ENCODE peak calls at places on chromosomes 7 and 10, in nine cellular contexts. P, R, H, I, X, Q, F, V and W are unnamed samples.

GRCh38 chr7:55063633-55064032 is 44.8 kb downstream of the EGFR start:
- DNase-seq in P (no peak), H (no peak), Q (peak; percentile 83), F (no peak), R (no peak), I (no peak), X (no peak), V (no peak), W (no peak)

GRCh38 chr7:41809487-41810257 is 106.8 kb upstream of the INHBA start:
- DNase-seq in I (no peak), F (no peak), H (no peak), X (no peak), V (no peak), P (no peak), Q (peak; percentile 34), R (no peak), W (no peak)

GRCh38 chr7:101537935-101538595 is 91.0 kb downstream of the MYL10 start:
- DNase-seq in V (peak; percentile 65), R (peak; percentile 78), X (no peak), I (no peak), H (no peak), P (no peak), F (no peak), Q (no peak), W (no peak)

GRCh38 chr7:29457565-29457971 is 106.1 kb upstream of the PRR15 start:
- DNase-seq in R (no peak), P (no peak), Q (peak; percentile 65), F (no peak), V (no peak), H (no peak), I (no peak), X (no peak), W (no peak)

GRCh38 chr7:90625562-90625961 is 29.4 kb downstream of the CDK14 start:
- DNase-seq in I (peak; percentile 61), X (no peak), R (peak; percentile 15), P (peak; percentile 51), Q (peak; percentile 30), V (peak; percentile 72), H (peak; percentile 81), F (no peak), W (no peak)

GRCh38 chr7:37982423-37982822 is 62.0 kb downstream of the EPDR1 start:
- DNase-seq in R (no peak), P (no peak), I (peak; percentile 12), X (no peak), F (no peak), Q (no peak), H (no peak), V (no peak), W (no peak)

GRCh38 chr10:120776442-120776841 is 74.7 kb upstream of the WDR11 start:
- DNase-seq in I (no peak), P (no peak), H (no peak), F (no peak), R (no peak), X (no peak), V (no peak), Q (no peak), W (no peak)

GRCh38 chr7:42359946-42360345 is 122.9 kb upstream of the GLI3 start:
- DNase-seq in F (no peak), V (no peak), P (no peak), I (no peak), X (no peak), Q (peak; percentile 16), R (no peak), H (no peak), W (no peak)

GRCh38 chr7:34087892-34088891 is 182.9 kb downstream of the BMPER start:
- DNase-seq in R (peak; percentile 53), H (peak; percentile 69), X (no peak), Q (peak; percentile 61), I (no peak), P (no peak), V (peak; percentile 91), F (peak; percentile 45), W (peak; percentile 52)

GRCh38 chr7:20030915-20031362 is 186.2 kb downstream of the MACC1 start:
- DNase-seq in Q (peak; percentile 56), P (no peak), X (no peak), V (no peak), F (peak; percentile 2), R (no peak), H (no peak), I (no peak), W (no peak)

GRCh38 chr7:100897111-100897608 is 1.5 kb upstream of the ACHE start:
- DNase-seq in V (peak; percentile 85), F (no peak), R (peak; percentile 80), I (no peak), Q (peak; percentile 55), X (peak; percentile 58), H (peak; percentile 44), P (peak; percentile 44), W (peak; percentile 70)

GRCh38 chr7:122944682-122945303 is 50.7 kb downstream of the TAS2R16 start:
- DNase-seq in X (no peak), F (no peak), P (no peak), V (no peak), R (no peak), H (no peak), I (no peak), Q (no peak), W (no peak)

GRCh38 chr10:126349676-126350075 is 38.6 kb downstream of the ADAM12 start:
- DNase-seq in I (no peak), Q (no peak), H (no peak), X (no peak), F (no peak), R (no peak), P (no peak), V (no peak), W (no peak)

GRCh38 chr10:77355844-77356243 is 281.8 kb downstream of the KCNMA1 start:
- DNase-seq in V (no peak), Q (peak; percentile 90), I (no peak), F (no peak), P (no peak), R (no peak), H (no peak), X (no peak), W (no peak)

GRCh38 chr7:76086070-76086469 is 38.2 kb downstream of the MDH2 start:
- DNase-seq in P (no peak), R (no peak), X (no peak), I (no peak), F (no peak), Q (peak; percentile 71), V (no peak), H (no peak), W (no peak)

GRCh38 chr10:99798031-99798430 is 15.6 kb downstream of the ABCC2 start:
- DNase-seq in V (no peak), H (no peak), R (no peak), I (no peak), X (no peak), Q (no peak), P (no peak), F (no peak), W (no peak)

GRCh38 chr10:14879055-14879800 is 562 bp downstream of the SUV39H2 start:
- DNase-seq in V (peak; percentile 65), P (peak; percentile 25), R (peak; percentile 52), H (no peak), X (no peak), I (peak; percentile 12), Q (peak; percentile 66), F (no peak), W (peak; percentile 55)

GRCh38 chr10:114881462-114881861 is 56.5 kb upstream of the TRUB1 start:
- DNase-seq in P (no peak), I (no peak), V (peak; percentile 77), F (no peak), R (no peak), H (no peak), X (no peak), Q (no peak), W (no peak)

GRCh38 chr10:97117372-97117771 is 68.4 kb downstream of the SLIT1 start:
- DNase-seq in F (peak; percentile 16), Q (peak; percentile 23), R (peak; percentile 62), X (no peak), H (peak; percentile 54), V (no peak), P (no peak), I (no peak), W (no peak)

DNA sequence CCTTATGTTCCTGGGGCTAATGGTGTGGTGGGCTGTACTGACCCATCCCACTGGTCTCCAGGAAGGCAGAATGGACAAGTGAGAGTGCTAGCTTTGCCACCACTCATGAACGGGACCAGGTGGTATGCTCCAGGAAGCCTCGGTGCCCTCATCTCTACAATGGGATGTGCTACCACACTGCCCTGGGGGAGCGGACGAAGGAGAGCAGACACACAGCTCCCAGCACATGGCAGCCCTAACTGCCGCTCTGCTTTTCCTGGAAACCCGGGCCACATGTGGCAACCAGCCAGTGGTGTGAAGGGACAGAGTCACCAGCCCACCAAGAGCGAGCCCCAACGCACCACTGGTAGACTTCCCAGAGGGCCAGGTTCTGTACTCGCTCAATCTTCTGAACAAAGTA is 35.8 kb downstream of the PARP12 start:
- DNase-seq in Q (no peak), I (no peak), P (no peak), F (no peak), R (no peak), V (no peak), X (no peak), H (no peak), W (no peak)
- H3K36me3 ChIP-seq in Q (no peaks in the 10 kb centered on the region), I (no peaks in the 10 kb centered on the region), P (no peaks in the 10 kb centered on the region), F (no peaks in the 10 kb centered on the region), R (no peaks in the 10 kb centered on the region), V (no peaks in the 10 kb centered on the region), X (peaks cover 45% of the 10 kb centered on the region), H (no peaks in the 10 kb centered on the region), W (peaks cover 4% of the 10 kb centered on the region)

DNA sequence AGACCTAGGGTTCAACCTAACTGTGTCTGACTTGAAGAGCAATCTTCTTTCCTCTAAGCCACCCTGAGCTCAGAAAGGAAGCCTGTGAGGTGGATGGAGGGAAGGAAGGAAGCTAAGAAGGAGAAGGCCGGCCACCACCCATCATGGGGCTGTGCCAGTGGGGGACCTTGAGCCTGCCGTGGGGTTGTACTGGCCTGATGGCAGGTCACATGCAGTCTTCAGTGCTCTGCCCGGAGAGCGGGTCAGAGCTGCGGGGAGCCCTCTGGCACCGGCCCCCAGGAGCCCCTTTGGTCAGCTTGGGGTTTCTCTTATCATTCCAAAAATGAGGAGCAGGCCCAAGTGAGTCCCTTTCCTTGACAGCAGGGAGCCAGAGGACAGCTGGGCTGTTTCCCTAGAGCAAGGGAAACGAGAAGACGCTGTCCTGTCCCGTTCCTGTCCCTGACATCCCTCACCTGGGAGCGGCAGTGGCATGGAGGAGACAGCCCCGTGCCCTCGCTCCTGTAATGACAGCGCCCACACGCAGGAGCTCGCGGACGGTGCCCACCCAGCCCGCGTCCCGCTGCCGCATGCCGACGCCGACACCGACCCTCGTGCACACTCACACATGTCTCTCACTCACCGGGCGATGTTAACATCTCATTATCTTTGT is 31.5 kb downstream of the GBX1 start:
- DNase-seq in H (no peak), F (no peak), R (peak; percentile 46), V (no peak), I (no peak), P (no peak), Q (no peak), X (no peak), W (no peak)
- H3K36me3 ChIP-seq in H (peaks cover 60% of the 10 kb centered on the region), F (peaks cover 14% of the 10 kb centered on the region), R (peaks cover 4% of the 10 kb centered on the region), V (peaks cover 52% of the 10 kb centered on the region), I (peaks cover 4% of the 10 kb centered on the region), P (no peaks in the 10 kb centered on the region), Q (peaks cover 12% of the 10 kb centered on the region), X (no peaks in the 10 kb centered on the region), W (no peaks in the 10 kb centered on the region)

GRCh38 chr7:844043-844442 is 11.8 kb downstream of the SUN1 start:
- DNase-seq in X (no peak), I (no peak), H (no peak), V (no peak), P (no peak), Q (no peak), F (no peak), R (no peak), W (peak; percentile 14)
- H3K36me3 ChIP-seq in X (peaks cover 27% of the 10 kb centered on the region), I (peaks cover 6% of the 10 kb centered on the region), H (peaks cover 72% of the 10 kb centered on the region), V (peaks cover 70% of the 10 kb centered on the region), P (peaks cover 15% of the 10 kb centered on the region), Q (peaks cover 26% of the 10 kb centered on the region), F (peaks cover 26% of the 10 kb centered on the region), R (peaks cover 23% of the 10 kb centered on the region), W (peaks cover 11% of the 10 kb centered on the region)

GRCh38 chr7:130912910-130913720 is 179.1 kb upstream of the KLF14 start:
- DNase-seq in X (peak; percentile 62), F (peak; percentile 91), R (no peak), Q (peak; percentile 99), V (no peak), I (peak; percentile 76), P (peak; percentile 69), H (no peak), W (peak; percentile 86)
- H3K36me3 ChIP-seq in X (no peaks in the 10 kb centered on the region), F (no peaks in the 10 kb centered on the region), R (no peaks in the 10 kb centered on the region), Q (peaks cover 31% of the 10 kb centered on the region), V (no peaks in the 10 kb centered on the region), I (no peaks in the 10 kb centered on the region), P (no peaks in the 10 kb centered on the region), H (no peaks in the 10 kb centered on the region), W (no peaks in the 10 kb centered on the region)